ENCODE peak calls at places on chromosomes 16 and 17, in six cellular contexts. One of them, this sample, is unnamed.

GRCh38 chr17:6070280-6070894 is at the start of gene WSCD1:
- DNase-seq in SK-N-MC: no peak
- DNase-seq in DND-41: no peak
- DNase-seq in fibroblast of lung: no peak
- DNase-seq in neural progenitor cell: peak
- DNase-seq in MM.1S: peak
- DNase-seq in this sample: no peak

GRCh38 chr17:76504117-76504516 is 2.9 kb upstream of the RHBDF2 start:
- DNase-seq in SK-N-MC: no peak
- DNase-seq in DND-41: no peak
- DNase-seq in fibroblast of lung: no peak
- DNase-seq in neural progenitor cell: peak
- DNase-seq in MM.1S: peak
- DNase-seq in this sample: no peak

GRCh38 chr16:68403704-68404103 is 44.6 kb downstream of the SMPD3 start:
- DNase-seq in SK-N-MC: no peak
- DNase-seq in DND-41: no peak
- DNase-seq in fibroblast of lung: no peak
- DNase-seq in neural progenitor cell: no peak
- DNase-seq in MM.1S: no peak
- DNase-seq in this sample: no peak

GRCh38 chr17:55458977-55459376 is 37.3 kb upstream of the MMD start:
- DNase-seq in SK-N-MC: no peak
- DNase-seq in DND-41: no peak
- DNase-seq in fibroblast of lung: peak
- DNase-seq in neural progenitor cell: no peak
- DNase-seq in MM.1S: no peak
- DNase-seq in this sample: peak

GRCh38 chr17:57521606-57522435 is 223.3 kb downstream of the CCDC182 start:
- DNase-seq in SK-N-MC: no peak
- DNase-seq in DND-41: no peak
- DNase-seq in fibroblast of lung: no peak
- DNase-seq in neural progenitor cell: no peak
- DNase-seq in MM.1S: no peak
- DNase-seq in this sample: no peak

GRCh38 chr17:19619705-19620325 is 28.7 kb upstream of the ALDH3A2 start:
- DNase-seq in SK-N-MC: no peak
- DNase-seq in DND-41: no peak
- DNase-seq in fibroblast of lung: no peak
- DNase-seq in neural progenitor cell: no peak
- DNase-seq in MM.1S: no peak
- DNase-seq in this sample: no peak

GRCh38 chr16:80899804-80900592 is 95.6 kb upstream of the CDYL2 start:
- DNase-seq in SK-N-MC: no peak
- DNase-seq in DND-41: no peak
- DNase-seq in fibroblast of lung: peak
- DNase-seq in neural progenitor cell: no peak
- DNase-seq in MM.1S: no peak
- DNase-seq in this sample: peak

GRCh38 chr17:76199466-76199865 is 40.8 kb downstream of the RNF157 start:
- DNase-seq in SK-N-MC: no peak
- DNase-seq in DND-41: peak
- DNase-seq in fibroblast of lung: no peak
- DNase-seq in neural progenitor cell: no peak
- DNase-seq in MM.1S: no peak
- DNase-seq in this sample: no peak

GRCh38 chr16:81523387-81524115 is 78.9 kb downstream of the CMIP start:
- DNase-seq in SK-N-MC: no peak
- DNase-seq in DND-41: no peak
- DNase-seq in fibroblast of lung: peak
- DNase-seq in neural progenitor cell: no peak
- DNase-seq in MM.1S: no peak
- DNase-seq in this sample: peak

GRCh38 chr17:75064867-75065561 is 18.0 kb downstream of the KCTD2 start:
- DNase-seq in SK-N-MC: no peak
- DNase-seq in DND-41: no peak
- DNase-seq in fibroblast of lung: no peak
- DNase-seq in neural progenitor cell: peak
- DNase-seq in MM.1S: no peak
- DNase-seq in this sample: no peak

GRCh38 chr17:65742433-65743312 is 181.2 kb upstream of the AXIN2 start:
- DNase-seq in SK-N-MC: no peak
- DNase-seq in DND-41: no peak
- DNase-seq in fibroblast of lung: peak
- DNase-seq in neural progenitor cell: peak
- DNase-seq in MM.1S: no peak
- DNase-seq in this sample: peak

GRCh38 chr17:78762007-78762406 is 20.1 kb downstream of the CYTH1 start:
- DNase-seq in SK-N-MC: no peak
- DNase-seq in DND-41: no peak
- DNase-seq in fibroblast of lung: peak
- DNase-seq in neural progenitor cell: no peak
- DNase-seq in MM.1S: no peak
- DNase-seq in this sample: no peak

GRCh38 chr17:35056013-35056412 is 7.5 kb downstream of the RFFL start:
- DNase-seq in SK-N-MC: no peak
- DNase-seq in DND-41: no peak
- DNase-seq in fibroblast of lung: no peak
- DNase-seq in neural progenitor cell: peak
- DNase-seq in MM.1S: no peak
- DNase-seq in this sample: no peak

GRCh38 chr16:695355-696089 is 5.3 kb upstream of the WDR24 start:
- DNase-seq in SK-N-MC: no peak
- DNase-seq in DND-41: no peak
- DNase-seq in fibroblast of lung: no peak
- DNase-seq in neural progenitor cell: peak
- DNase-seq in MM.1S: no peak
- DNase-seq in this sample: peak

GRCh38 chr17:45228121-45228941 is 6.6 kb downstream of the FMNL1 start:
- DNase-seq in SK-N-MC: no peak
- DNase-seq in DND-41: no peak
- DNase-seq in fibroblast of lung: no peak
- DNase-seq in neural progenitor cell: no peak
- DNase-seq in MM.1S: peak
- DNase-seq in this sample: no peak

GRCh38 chr16:84839956-84840355 is 20.2 kb downstream of the CRISPLD2 start:
- DNase-seq in SK-N-MC: no peak
- DNase-seq in DND-41: no peak
- DNase-seq in fibroblast of lung: peak
- DNase-seq in neural progenitor cell: peak
- DNase-seq in MM.1S: no peak
- DNase-seq in this sample: peak

GRCh38 chr16:83835972-83836566 is 28.3 kb downstream of the HSBP1 start:
- DNase-seq in SK-N-MC: peak
- DNase-seq in DND-41: no peak
- DNase-seq in fibroblast of lung: peak
- DNase-seq in neural progenitor cell: no peak
- DNase-seq in MM.1S: no peak
- DNase-seq in this sample: peak

DNA sequence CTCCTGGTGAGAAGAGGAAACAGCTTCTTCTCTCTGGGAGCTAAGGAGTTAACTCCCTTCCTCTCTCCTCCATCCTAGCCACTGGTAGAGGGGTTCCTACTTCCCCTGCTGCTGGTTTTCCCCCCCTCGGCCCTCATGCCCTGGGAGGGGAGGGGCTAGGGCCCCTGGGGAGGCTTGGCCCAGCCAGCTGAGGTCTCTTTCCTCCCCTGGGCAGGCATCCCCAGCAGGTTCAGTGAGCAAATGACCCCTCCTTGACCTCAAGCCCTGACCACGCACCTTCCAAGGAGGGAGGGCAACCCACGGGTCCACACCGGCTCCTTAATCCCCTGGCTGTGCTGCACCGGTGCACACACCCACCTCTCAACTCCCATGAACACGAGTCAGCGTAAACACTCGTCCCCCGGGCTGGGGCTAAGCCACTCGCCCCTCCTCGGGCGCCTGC is 33.9 kb downstream of the SRCIN1 start:
- DNase-seq in SK-N-MC: no peak
- DNase-seq in DND-41: no peak
- DNase-seq in fibroblast of lung: no peak
- DNase-seq in neural progenitor cell: peak
- DNase-seq in MM.1S: no peak
- DNase-seq in this sample: no peak
- TF ChIP-seq EZH2 in SK-N-MC: no peak
- TF ChIP-seq EZH2 in DND-41: no peak
- TF ChIP-seq EZH2 in fibroblast of lung: peak
- TF ChIP-seq EZH2 in neural progenitor cell: no peak
- TF ChIP-seq EZH2 in MM.1S: no peak
- TF ChIP-seq EZH2 in this sample: peak

GRCh38 chr16:50244504-50245416 is 21.6 kb upstream of the ADCY7 start:
- DNase-seq in SK-N-MC: no peak
- DNase-seq in DND-41: no peak
- DNase-seq in fibroblast of lung: no peak
- DNase-seq in neural progenitor cell: peak
- DNase-seq in MM.1S: no peak
- DNase-seq in this sample: no peak
- H3K4me3 ChIP-seq in SK-N-MC: no peak
- H3K4me3 ChIP-seq in DND-41: no peak
- H3K4me3 ChIP-seq in fibroblast of lung: peak
- H3K4me3 ChIP-seq in neural progenitor cell: peak
- H3K4me3 ChIP-seq in MM.1S: peak
- H3K4me3 ChIP-seq in this sample: peak

GRCh38 chr17:42072323-42073187 is 22.2 kb upstream of the C17orf113 start:
- DNase-seq in SK-N-MC: no peak
- DNase-seq in DND-41: no peak
- DNase-seq in fibroblast of lung: no peak
- DNase-seq in neural progenitor cell: peak
- DNase-seq in MM.1S: no peak
- DNase-seq in this sample: no peak
- TF ChIP-seq EZH2 in SK-N-MC: no peak
- TF ChIP-seq EZH2 in DND-41: no peak
- TF ChIP-seq EZH2 in fibroblast of lung: peak
- TF ChIP-seq EZH2 in neural progenitor cell: peak
- TF ChIP-seq EZH2 in MM.1S: no peak
- TF ChIP-seq EZH2 in this sample: no peak

GRCh38 chr17:49969134-49969759 is at the start of gene DLX4:
- DNase-seq in SK-N-MC: no peak
- DNase-seq in DND-41: no peak
- DNase-seq in fibroblast of lung: no peak
- DNase-seq in neural progenitor cell: peak
- DNase-seq in MM.1S: no peak
- DNase-seq in this sample: no peak

GRCh38 chr17:49971199-49971847 is 2.3 kb downstream of the DLX4 start:
- DNase-seq in SK-N-MC: no peak
- DNase-seq in DND-41: no peak
- DNase-seq in fibroblast of lung: no peak
- DNase-seq in neural progenitor cell: no peak
- DNase-seq in MM.1S: no peak
- DNase-seq in this sample: no peak

GRCh38 chr17:49968380-49969133 is 433 bp upstream of the DLX4 start:
- DNase-seq in SK-N-MC: no peak
- DNase-seq in DND-41: no peak
- DNase-seq in fibroblast of lung: peak
- DNase-seq in neural progenitor cell: peak
- DNase-seq in MM.1S: peak
- DNase-seq in this sample: peak

GRCh38 chr17:49970498-49970897 is 1.5 kb downstream of the DLX4 start:
- DNase-seq in SK-N-MC: no peak
- DNase-seq in DND-41: no peak
- DNase-seq in fibroblast of lung: no peak
- DNase-seq in neural progenitor cell: no peak
- DNase-seq in MM.1S: no peak
- DNase-seq in this sample: no peak

DNA sequence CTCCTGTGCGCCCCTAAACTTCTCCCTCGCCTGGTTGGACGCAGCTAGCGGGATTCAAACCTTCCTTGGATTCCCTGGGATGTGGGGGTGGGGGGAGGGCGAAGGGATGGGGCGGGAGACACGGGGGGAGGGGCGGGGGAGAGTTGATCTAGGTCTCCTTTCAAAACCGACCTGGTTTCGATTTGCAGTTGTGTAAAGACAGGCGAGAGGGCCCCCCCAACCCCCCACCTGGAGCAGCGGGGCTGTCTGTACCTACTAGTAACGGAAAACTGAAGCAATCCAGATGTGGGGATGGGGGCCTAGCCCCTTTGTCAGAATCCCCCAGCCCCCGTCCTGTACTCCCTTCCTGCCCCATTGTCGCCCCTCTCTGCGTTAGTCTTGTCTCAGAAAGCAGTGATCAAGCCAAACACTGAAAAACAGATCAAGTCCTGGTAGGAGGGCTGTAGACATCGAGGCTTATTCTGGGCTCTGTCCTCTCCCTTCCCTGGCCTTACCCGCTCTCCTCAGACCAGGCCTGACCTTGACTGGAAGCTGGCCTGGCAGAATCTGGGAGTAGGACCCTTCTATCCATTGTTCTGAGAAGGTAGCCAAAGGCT is 902 bp downstream of the DLX4 start:
- DNase-seq in SK-N-MC: no peak
- DNase-seq in DND-41: no peak
- DNase-seq in fibroblast of lung: no peak
- DNase-seq in neural progenitor cell: no peak
- DNase-seq in MM.1S: no peak
- DNase-seq in this sample: no peak
- H3K4me3 ChIP-seq in SK-N-MC: peak
- H3K4me3 ChIP-seq in DND-41: no peak
- H3K4me3 ChIP-seq in fibroblast of lung: no peak
- H3K4me3 ChIP-seq in neural progenitor cell: peak
- H3K4me3 ChIP-seq in MM.1S: peak
- H3K4me3 ChIP-seq in this sample: no peak

GRCh38 chr16:1831537-1832075 is 4.6 kb downstream of the FAHD1 start:
- DNase-seq in SK-N-MC: no peak
- DNase-seq in DND-41: no peak
- DNase-seq in fibroblast of lung: no peak
- DNase-seq in neural progenitor cell: no peak
- DNase-seq in MM.1S: no peak
- DNase-seq in this sample: no peak
- TF ChIP-seq EZH2 in SK-N-MC: no peak
- TF ChIP-seq EZH2 in DND-41: no peak
- TF ChIP-seq EZH2 in fibroblast of lung: no peak
- TF ChIP-seq EZH2 in neural progenitor cell: no peak
- TF ChIP-seq EZH2 in MM.1S: no peak
- TF ChIP-seq EZH2 in this sample: no peak

DNA sequence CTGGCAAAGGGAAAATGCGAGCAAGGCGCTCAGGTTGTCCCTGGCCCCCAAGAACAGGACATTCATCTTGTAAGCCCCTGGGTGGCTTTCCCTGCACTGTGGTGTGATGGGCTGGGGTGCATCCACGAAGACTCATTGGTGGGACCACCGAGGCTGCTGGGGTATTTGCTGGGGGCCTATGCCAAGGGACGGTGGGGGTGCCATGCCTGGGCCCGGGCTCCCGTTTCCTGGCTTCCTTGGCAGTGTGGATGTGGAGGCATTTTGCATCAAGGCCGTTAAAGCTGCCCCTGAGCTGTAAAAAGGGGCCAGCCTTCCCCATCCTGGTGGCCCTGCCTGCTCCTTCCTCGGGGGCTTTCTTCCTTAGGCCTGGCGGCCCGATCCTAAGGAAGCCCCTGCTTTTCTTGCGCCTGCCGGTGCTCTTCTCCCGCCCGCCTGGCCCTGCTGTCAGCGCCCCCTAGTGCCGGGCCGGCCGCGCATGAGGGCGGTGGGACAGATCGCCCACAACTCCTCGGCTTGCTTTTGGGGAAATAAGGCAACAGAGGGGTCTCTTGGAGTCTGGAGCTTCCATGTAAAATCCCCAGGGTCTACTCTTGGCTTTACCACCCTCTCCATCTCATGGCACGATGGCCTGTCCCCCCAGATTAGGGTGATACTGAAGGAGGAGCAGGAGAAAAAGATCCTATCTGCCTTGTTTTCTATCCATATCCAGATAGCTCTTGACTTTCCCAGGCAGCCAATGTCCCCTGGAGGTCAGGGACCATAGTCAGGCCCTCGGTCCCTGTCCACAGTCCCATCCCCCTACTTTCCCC is 9.8 kb upstream of the TBX2 start:
- DNase-seq in SK-N-MC: no peak
- DNase-seq in DND-41: peak
- DNase-seq in fibroblast of lung: no peak
- DNase-seq in neural progenitor cell: peak
- DNase-seq in MM.1S: peak
- DNase-seq in this sample: no peak
- H3K4me3 ChIP-seq in SK-N-MC: no peak
- H3K4me3 ChIP-seq in DND-41: no peak
- H3K4me3 ChIP-seq in fibroblast of lung: no peak
- H3K4me3 ChIP-seq in neural progenitor cell: no peak
- H3K4me3 ChIP-seq in MM.1S: peak
- H3K4me3 ChIP-seq in this sample: no peak